ENCODE peak calls at places on chromosomes 11 and 22, in seven cellular contexts. One of them, this sample, is unnamed.

GRCh38 chr22:36334838-36335603 is 52.7 kb downstream of the MYH9 start:
- DNase-seq in suprapubic skin: no peak
- DNase-seq in HCT116: no peak
- DNase-seq in stomach: no peak
- DNase-seq in prostate gland: peak; percentile 51
- DNase-seq in breast epithelium: no peak
- DNase-seq in spleen: peak; percentile 81
- DNase-seq in this sample: no peak

GRCh38 chr11:23866641-23867040 is 630.2 kb upstream of the LUZP2 start:
- DNase-seq in spleen: no peak
- DNase-seq in stomach: no peak
- DNase-seq in HCT116: no peak
- DNase-seq in breast epithelium: no peak
- DNase-seq in suprapubic skin: no peak
- DNase-seq in prostate gland: no peak
- DNase-seq in this sample: no peak

GRCh38 chr11:106670069-106670468 is 348.2 kb downstream of the GUCY1A2 start:
- DNase-seq in suprapubic skin: no peak
- DNase-seq in prostate gland: no peak
- DNase-seq in stomach: no peak
- DNase-seq in spleen: no peak
- DNase-seq in breast epithelium: no peak
- DNase-seq in HCT116: no peak
- DNase-seq in this sample: no peak

GRCh38 chr11:60875856-60876485 is 8.6 kb downstream of the ZP1 start:
- DNase-seq in stomach: no peak
- DNase-seq in HCT116: no peak
- DNase-seq in spleen: peak; percentile 47
- DNase-seq in breast epithelium: no peak
- DNase-seq in suprapubic skin: peak; percentile 57
- DNase-seq in prostate gland: no peak
- DNase-seq in this sample: no peak

GRCh38 chr11:20125927-20126326 is 34.3 kb downstream of the DBX1 start:
- DNase-seq in suprapubic skin: no peak
- DNase-seq in prostate gland: no peak
- DNase-seq in spleen: no peak
- DNase-seq in HCT116: no peak
- DNase-seq in breast epithelium: no peak
- DNase-seq in stomach: no peak
- DNase-seq in this sample: no peak

GRCh38 chr11:95584180-95584579 is 205.4 kb downstream of the FAM76B start:
- DNase-seq in HCT116: no peak
- DNase-seq in breast epithelium: no peak
- DNase-seq in stomach: no peak
- DNase-seq in prostate gland: no peak
- DNase-seq in suprapubic skin: no peak
- DNase-seq in spleen: no peak
- DNase-seq in this sample: no peak

GRCh38 chr11:19555266-19555665 is 157.4 kb upstream of the NAV2 start:
- DNase-seq in stomach: no peak
- DNase-seq in spleen: no peak
- DNase-seq in breast epithelium: no peak
- DNase-seq in prostate gland: no peak
- DNase-seq in suprapubic skin: no peak
- DNase-seq in HCT116: no peak
- DNase-seq in this sample: no peak

GRCh38 chr11:126319374-126319740 is 15.5 kb downstream of the DCPS start:
- DNase-seq in suprapubic skin: peak; percentile 32
- DNase-seq in breast epithelium: peak; percentile 28
- DNase-seq in prostate gland: no peak
- DNase-seq in spleen: peak; percentile 64
- DNase-seq in stomach: no peak
- DNase-seq in HCT116: no peak
- DNase-seq in this sample: no peak

GRCh38 chr11:57932105-57932504 is 91.6 kb upstream of the OR9Q1 start:
- DNase-seq in prostate gland: no peak
- DNase-seq in suprapubic skin: no peak
- DNase-seq in breast epithelium: no peak
- DNase-seq in spleen: no peak
- DNase-seq in stomach: no peak
- DNase-seq in HCT116: no peak
- DNase-seq in this sample: no peak

GRCh38 chr11:31480930-31481329 is 28.5 kb downstream of the IMMP1L start:
- DNase-seq in suprapubic skin: no peak
- DNase-seq in HCT116: no peak
- DNase-seq in stomach: no peak
- DNase-seq in prostate gland: no peak
- DNase-seq in breast epithelium: no peak
- DNase-seq in spleen: no peak
- DNase-seq in this sample: no peak
- TF ChIP-seq POLR2AphosphoS5 in suprapubic skin: no peak
- TF ChIP-seq POLR2AphosphoS5 in HCT116: no peak
- TF ChIP-seq POLR2AphosphoS5 in stomach: no peak
- TF ChIP-seq POLR2AphosphoS5 in prostate gland: no peak
- TF ChIP-seq POLR2AphosphoS5 in breast epithelium: no peak
- TF ChIP-seq POLR2AphosphoS5 in spleen: no peak
- TF ChIP-seq POLR2AphosphoS5 in this sample: no peak

GRCh38 chr22:50329236-50329635 is 2.4 kb upstream of the DENND6B start:
- DNase-seq in breast epithelium: no peak
- DNase-seq in suprapubic skin: no peak
- DNase-seq in stomach: no peak
- DNase-seq in prostate gland: no peak
- DNase-seq in spleen: no peak
- DNase-seq in HCT116: no peak
- DNase-seq in this sample: no peak

GRCh38 chr22:50325444-50326224 is 1.2 kb downstream of the DENND6B start:
- DNase-seq in spleen: no peak
- DNase-seq in breast epithelium: no peak
- DNase-seq in suprapubic skin: no peak
- DNase-seq in HCT116: no peak
- DNase-seq in stomach: no peak
- DNase-seq in prostate gland: no peak
- DNase-seq in this sample: no peak

GRCh38 chr22:50327711-50328019 is 853 bp upstream of the DENND6B start:
- DNase-seq in suprapubic skin: no peak
- DNase-seq in spleen: no peak
- DNase-seq in stomach: no peak
- DNase-seq in HCT116: no peak
- DNase-seq in breast epithelium: no peak
- DNase-seq in prostate gland: no peak
- DNase-seq in this sample: no peak

GRCh38 chr22:50326225-50326958 is 420 bp downstream of the DENND6B start:
- DNase-seq in prostate gland: no peak
- DNase-seq in spleen: no peak
- DNase-seq in HCT116: no peak
- DNase-seq in stomach: no peak
- DNase-seq in breast epithelium: no peak
- DNase-seq in suprapubic skin: no peak
- DNase-seq in this sample: no peak

DNA sequence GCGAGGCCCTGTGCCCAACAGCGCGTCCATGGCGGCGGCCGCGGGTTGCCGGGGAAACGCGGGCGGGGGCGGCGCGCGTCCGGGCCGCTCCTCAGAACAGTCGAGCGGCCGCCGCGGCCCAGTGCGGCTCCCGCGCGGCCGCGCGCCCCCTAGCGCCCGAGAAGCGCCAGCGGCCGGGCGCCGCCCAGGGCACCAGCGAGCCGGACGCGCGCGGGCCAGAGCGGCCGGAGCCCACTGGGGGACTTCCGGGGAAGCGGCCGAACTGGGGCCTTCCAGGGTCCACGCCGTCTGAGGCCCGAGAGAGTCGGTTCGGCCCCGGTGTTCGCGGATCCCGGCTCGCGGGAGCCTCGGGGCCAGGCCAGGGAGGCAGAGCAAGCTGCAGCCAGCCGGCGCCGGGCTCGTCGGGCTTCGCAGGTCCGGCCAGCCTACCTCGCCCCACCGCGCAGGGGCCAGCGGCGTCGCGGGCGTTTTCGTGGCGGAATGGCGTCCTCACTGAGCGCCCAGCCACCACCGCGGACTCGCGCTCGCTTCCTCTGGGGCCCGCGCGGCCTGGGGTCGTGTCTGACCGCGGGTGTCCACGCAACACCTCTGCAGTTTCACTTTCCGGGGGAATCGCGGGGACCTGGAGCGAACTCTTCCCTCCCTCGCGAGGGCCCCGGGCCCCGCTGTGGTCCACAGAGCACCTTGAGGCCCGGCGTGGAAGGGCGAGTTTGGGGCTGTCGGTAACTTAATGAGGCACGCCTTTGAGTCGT is at the start of gene DENND6B:
- DNase-seq in spleen: peak; percentile 95
- DNase-seq in suprapubic skin: no peak
- DNase-seq in breast epithelium: no peak
- DNase-seq in prostate gland: peak; percentile 76
- DNase-seq in stomach: peak; percentile 87
- DNase-seq in HCT116: no peak
- DNase-seq in this sample: peak; percentile 89
- TF ChIP-seq POLR2A in spleen: no peak
- TF ChIP-seq POLR2A in suprapubic skin: peak; percentile 67
- TF ChIP-seq POLR2A in breast epithelium: no peak
- TF ChIP-seq POLR2A in prostate gland: peak; percentile 28
- TF ChIP-seq POLR2A in stomach: no peak
- TF ChIP-seq POLR2A in HCT116: peak; percentile 77
- TF ChIP-seq POLR2A in this sample: no peak

DNA sequence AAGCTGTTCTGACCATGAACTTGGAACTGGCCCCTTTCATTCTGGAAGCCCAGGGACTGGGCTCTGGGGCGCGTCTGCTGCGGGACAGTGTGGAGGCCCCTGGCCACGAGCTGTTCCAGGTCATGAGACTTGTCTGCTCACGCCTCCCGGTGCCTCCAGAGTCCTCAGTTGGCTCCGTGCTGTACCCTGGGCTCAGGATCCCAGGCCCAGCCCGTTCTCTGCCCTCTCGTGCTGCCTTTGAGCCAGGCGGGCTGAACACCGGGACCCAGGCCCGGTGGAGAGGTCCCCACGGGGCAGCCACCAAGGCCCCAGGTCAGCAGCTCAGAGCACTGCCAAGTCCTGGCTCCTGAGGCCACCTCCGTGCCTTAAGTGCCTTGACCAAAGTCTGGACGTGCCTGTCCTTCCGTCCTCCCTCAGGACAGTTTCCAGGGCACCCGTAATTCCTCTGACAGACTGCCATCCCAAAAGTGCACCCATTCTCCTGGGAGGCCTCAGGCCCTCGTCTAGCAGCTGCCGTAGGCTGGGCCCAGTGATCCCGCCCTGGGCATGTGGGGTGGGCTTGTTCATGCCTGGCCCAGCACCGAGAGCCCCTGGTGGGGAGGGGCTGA is 36.3 kb upstream of the PPARA start:
- DNase-seq in stomach: no peak
- DNase-seq in spleen: no peak
- DNase-seq in suprapubic skin: no peak
- DNase-seq in breast epithelium: no peak
- DNase-seq in HCT116: no peak
- DNase-seq in prostate gland: no peak
- DNase-seq in this sample: no peak
- TF ChIP-seq POLR2AphosphoS5 in stomach: no peak
- TF ChIP-seq POLR2AphosphoS5 in spleen: no peak
- TF ChIP-seq POLR2AphosphoS5 in suprapubic skin: no peak
- TF ChIP-seq POLR2AphosphoS5 in breast epithelium: peak; percentile 8
- TF ChIP-seq POLR2AphosphoS5 in HCT116: no peak
- TF ChIP-seq POLR2AphosphoS5 in prostate gland: no peak
- TF ChIP-seq POLR2AphosphoS5 in this sample: no peak

GRCh38 chr11:65395961-65396530 is 9.6 kb downstream of the FRMD8 start:
- DNase-seq in prostate gland: no peak
- DNase-seq in HCT116: no peak
- DNase-seq in suprapubic skin: no peak
- DNase-seq in stomach: no peak
- DNase-seq in breast epithelium: no peak
- DNase-seq in spleen: no peak
- DNase-seq in this sample: no peak

GRCh38 chr11:65399249-65399648 is 12.8 kb downstream of the FRMD8 start:
- DNase-seq in HCT116: no peak
- DNase-seq in suprapubic skin: no peak
- DNase-seq in stomach: no peak
- DNase-seq in breast epithelium: no peak
- DNase-seq in spleen: no peak
- DNase-seq in prostate gland: no peak
- DNase-seq in this sample: no peak

GRCh38 chr11:65399845-65400244 is 13.4 kb downstream of the FRMD8 start:
- DNase-seq in stomach: no peak
- DNase-seq in breast epithelium: no peak
- DNase-seq in HCT116: no peak
- DNase-seq in suprapubic skin: no peak
- DNase-seq in spleen: no peak
- DNase-seq in prostate gland: no peak
- DNase-seq in this sample: no peak

GRCh38 chr11:65398362-65398910 is 12.0 kb downstream of the FRMD8 start:
- DNase-seq in stomach: no peak
- DNase-seq in breast epithelium: no peak
- DNase-seq in suprapubic skin: no peak
- DNase-seq in spleen: no peak
- DNase-seq in prostate gland: no peak
- DNase-seq in HCT116: no peak
- DNase-seq in this sample: no peak

GRCh38 chr11:65396769-65397745 is 10.6 kb downstream of the FRMD8 start:
- DNase-seq in stomach: no peak
- DNase-seq in prostate gland: no peak
- DNase-seq in HCT116: no peak
- DNase-seq in breast epithelium: no peak
- DNase-seq in spleen: no peak
- DNase-seq in suprapubic skin: no peak
- DNase-seq in this sample: no peak
- TF ChIP-seq POLR2A in stomach: no peak
- TF ChIP-seq POLR2A in prostate gland: no peak
- TF ChIP-seq POLR2A in HCT116: no peak
- TF ChIP-seq POLR2A in breast epithelium: no peak
- TF ChIP-seq POLR2A in spleen: no peak
- TF ChIP-seq POLR2A in suprapubic skin: no peak
- TF ChIP-seq POLR2A in this sample: no peak

GRCh38 chr11:93784152-93784934 is at the start of gene MED17:
- DNase-seq in HCT116: peak; percentile 81
- DNase-seq in stomach: peak; percentile 92
- DNase-seq in suprapubic skin: peak; percentile 95
- DNase-seq in prostate gland: peak; percentile 92
- DNase-seq in breast epithelium: peak; percentile 90
- DNase-seq in spleen: peak; percentile 97
- DNase-seq in this sample: peak; percentile 75

GRCh38 chr11:93783767-93784151 is 323 bp upstream of the MED17 start:
- DNase-seq in breast epithelium: no peak
- DNase-seq in stomach: no peak
- DNase-seq in prostate gland: no peak
- DNase-seq in HCT116: no peak
- DNase-seq in spleen: no peak
- DNase-seq in suprapubic skin: no peak
- DNase-seq in this sample: no peak

GRCh38 chr11:93784935-93785360 is 866 bp downstream of the MED17 start:
- DNase-seq in prostate gland: no peak
- DNase-seq in spleen: no peak
- DNase-seq in breast epithelium: no peak
- DNase-seq in HCT116: peak; percentile 2
- DNase-seq in stomach: no peak
- DNase-seq in suprapubic skin: no peak
- DNase-seq in this sample: no peak

DNA sequence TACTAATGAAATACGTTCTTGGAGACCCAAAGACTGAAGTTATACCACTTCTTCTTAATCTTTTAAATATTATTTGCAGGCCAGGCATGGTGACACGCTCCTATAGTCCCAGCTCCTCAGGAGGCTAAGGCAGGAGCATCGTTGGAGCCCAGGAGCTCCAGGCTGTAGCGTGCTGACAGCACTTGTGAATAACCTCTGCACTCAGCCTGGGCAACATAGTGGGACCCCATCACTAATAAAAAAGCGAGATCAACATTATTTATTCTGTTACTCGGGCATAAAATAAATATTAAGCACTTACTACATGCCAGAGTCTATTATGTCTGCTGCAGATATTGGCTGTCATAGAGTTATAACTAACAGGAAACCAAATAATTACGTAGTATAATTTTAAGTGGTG is 720 bp upstream of the MED17 start:
- DNase-seq in stomach: no peak
- DNase-seq in spleen: no peak
- DNase-seq in suprapubic skin: no peak
- DNase-seq in HCT116: no peak
- DNase-seq in breast epithelium: no peak
- DNase-seq in prostate gland: no peak
- DNase-seq in this sample: no peak
- TF ChIP-seq POLR2AphosphoS5 in stomach: no peak
- TF ChIP-seq POLR2AphosphoS5 in spleen: no peak
- TF ChIP-seq POLR2AphosphoS5 in suprapubic skin: no peak
- TF ChIP-seq POLR2AphosphoS5 in HCT116: no peak
- TF ChIP-seq POLR2AphosphoS5 in breast epithelium: no peak
- TF ChIP-seq POLR2AphosphoS5 in prostate gland: no peak
- TF ChIP-seq POLR2AphosphoS5 in this sample: no peak

This sample was measured in GM12891.